ENCODE peak calls at places on chromosomes 11 and 22, in four cellular contexts. One of them, this sample, is unnamed.
A peak's percentile ranks its signal among the peaks of the same experiment; 100 is the strongest.

GRCh38 chr11:86115542-86116385 is 46.9 kb upstream of the PICALM start:
- DNase-seq in T-helper 1 cell: no peak
- DNase-seq in aorta: no peak
- DNase-seq in NCI-H460: no peak
- DNase-seq in this sample: no peak

GRCh38 chr11:133047036-133047800 is 485.1 kb downstream of the OPCML start:
- DNase-seq in NCI-H460: no peak
- DNase-seq in T-helper 1 cell: no peak
- DNase-seq in aorta: no peak
- DNase-seq in this sample: no peak

GRCh38 chr22:49380828-49381114 is 446.9 kb downstream of the BRD1 start:
- DNase-seq in NCI-H460: no peak
- DNase-seq in aorta: no peak
- DNase-seq in T-helper 1 cell: no peak
- DNase-seq in this sample: no peak

GRCh38 chr11:8036986-8037385 is 44.0 kb upstream of the TUB start:
- DNase-seq in T-helper 1 cell: no peak
- DNase-seq in NCI-H460: no peak
- DNase-seq in aorta: no peak
- DNase-seq in this sample: no peak

GRCh38 chr11:44104472-44105294 is 9.2 kb downstream of the EXT2 start:
- DNase-seq in T-helper 1 cell: no peak
- DNase-seq in aorta: no peak
- DNase-seq in NCI-H460: no peak
- DNase-seq in this sample: no peak

GRCh38 chr11:5841797-5842196 is at the start of gene OR52E6:
- DNase-seq in aorta: no peak
- DNase-seq in NCI-H460: no peak
- DNase-seq in T-helper 1 cell: no peak
- DNase-seq in this sample: no peak

GRCh38 chr11:69834811-69835800 is 15.9 kb upstream of the FGF3 start:
- DNase-seq in NCI-H460: no peak
- DNase-seq in aorta: no peak
- DNase-seq in T-helper 1 cell: no peak
- DNase-seq in this sample: no peak

GRCh38 chr11:78210000-78210608 is 21.4 kb downstream of the USP35 start:
- DNase-seq in T-helper 1 cell: no peak
- DNase-seq in aorta: peak; percentile 73
- DNase-seq in NCI-H460: no peak
- DNase-seq in this sample: no peak

GRCh38 chr11:47393163-47394049 is 15.0 kb upstream of the SLC39A13 start:
- DNase-seq in T-helper 1 cell: no peak
- DNase-seq in aorta: no peak
- DNase-seq in NCI-H460: no peak
- DNase-seq in this sample: no peak

GRCh38 chr11:3380706-3381570 is 2.0 kb upstream of the ZNF195 start:
- DNase-seq in T-helper 1 cell: no peak
- DNase-seq in NCI-H460: no peak
- DNase-seq in aorta: no peak
- DNase-seq in this sample: peak; percentile 33

GRCh38 chr11:74142624-74143023 is 28.2 kb downstream of the C2CD3 start:
- DNase-seq in aorta: no peak
- DNase-seq in NCI-H460: no peak
- DNase-seq in T-helper 1 cell: no peak
- DNase-seq in this sample: no peak

GRCh38 chr11:63682045-63682915 is 980 bp downstream of the RTN3 start:
- DNase-seq in NCI-H460: no peak
- DNase-seq in T-helper 1 cell: no peak
- DNase-seq in aorta: no peak
- DNase-seq in this sample: peak; percentile 24

GRCh38 chr11:72897506-72897905 is 83.3 kb downstream of the ATG16L2 start:
- DNase-seq in aorta: no peak
- DNase-seq in T-helper 1 cell: no peak
- DNase-seq in NCI-H460: no peak
- DNase-seq in this sample: no peak

GRCh38 chr22:41478891-41479521 is 10.1 kb downstream of the ACO2 start:
- DNase-seq in aorta: peak; percentile 62
- DNase-seq in T-helper 1 cell: no peak
- DNase-seq in NCI-H460: no peak
- DNase-seq in this sample: no peak

GRCh38 chr22:47164514-47165337 is 402.3 kb downstream of the TBC1D22A start:
- DNase-seq in aorta: peak; percentile 65
- DNase-seq in NCI-H460: no peak
- DNase-seq in T-helper 1 cell: no peak
- DNase-seq in this sample: peak; percentile 31